ENCODE peak calls at places on chromosomes 13 and 19, in ten cellular contexts. K, X, D, S, L, N, G, F, H and I are unnamed samples.
A peak's percentile ranks its signal among the peaks of the same experiment; 100 is the strongest.

GRCh38 chr19:37845932-37846331 is 60.5 kb downstream of the WDR87 start:
- DNase-seq in D (no peak), F (no peak), K (no peak), G (no peak), S (no peak), N (no peak), H (no peak), X (no peak), L (no peak), I (no peak)

GRCh38 chr13:39016087-39016486 is 21.8 kb downstream of the PROSER1 start:
- DNase-seq in D (no peak), H (no peak), S (no peak), F (no peak), L (no peak), X (no peak), G (no peak), N (no peak), K (no peak), I (no peak)

GRCh38 chr19:5075603-5076002 is 106.7 kb downstream of the KDM4B start:
- DNase-seq in X (no peak), H (no peak), N (no peak), D (peak; percentile 41), L (no peak), G (no peak), K (no peak), S (no peak), F (no peak), I (no peak)

GRCh38 chr13:66689628-66690027 is 540.5 kb downstream of the PCDH9 start:
- DNase-seq in X (no peak), D (no peak), H (no peak), S (no peak), G (no peak), N (peak; percentile 33), K (peak; percentile 47), L (no peak), F (no peak), I (no peak)

GRCh38 chr19:18202759-18203407 is 959 bp downstream of the RAB3A start:
- DNase-seq in X (no peak), F (peak; percentile 55), N (no peak), G (peak; percentile 89), H (peak; percentile 20), S (no peak), K (no peak), L (no peak), D (no peak), I (peak; percentile 9)

GRCh38 chr13:98207411-98207810 is 30.3 kb upstream of the RNF113B start:
- DNase-seq in G (no peak), K (peak; percentile 13), S (peak; percentile 25), N (peak; percentile 84), L (no peak), X (no peak), H (no peak), D (no peak), F (no peak), I (no peak)

GRCh38 chr13:20814224-20814910 is 40.6 kb upstream of the EEF1AKMT1 start:
- DNase-seq in N (peak; percentile 87), F (no peak), S (peak; percentile 92), G (no peak), L (no peak), K (peak; percentile 76), H (no peak), X (no peak), D (no peak), I (peak; percentile 41)

GRCh38 chr13:94415484-94415883 is 64.0 kb downstream of the DCT start:
- DNase-seq in F (no peak), D (no peak), X (no peak), K (no peak), S (no peak), L (no peak), G (no peak), H (no peak), N (no peak), I (no peak)

GRCh38 chr13:106468948-106469590 is 66.4 kb downstream of the EFNB2 start:
- DNase-seq in N (no peak), F (no peak), D (no peak), S (no peak), H (no peak), L (no peak), G (no peak), X (no peak), K (no peak), I (no peak)

GRCh38 chr19:3593156-3593555 is 7.9 kb downstream of the GIPC3 start:
- DNase-seq in X (no peak), H (no peak), L (no peak), F (no peak), D (no peak), S (no peak), G (no peak), N (no peak), K (no peak), I (no peak)

GRCh38 chr13:76455960-76456359 is 430.2 kb downstream of the KCTD12 start:
- DNase-seq in X (no peak), S (no peak), H (no peak), F (no peak), D (no peak), L (no peak), G (no peak), N (no peak), K (peak; percentile 5), I (no peak)

GRCh38 chr13:39023761-39024160 is 14.1 kb downstream of the PROSER1 start:
- DNase-seq in K (peak; percentile 86), G (no peak), L (no peak), H (no peak), D (no peak), X (no peak), S (no peak), F (no peak), N (no peak), I (peak; percentile 16)

GRCh38 chr19:8208710-8209110 is 460 bp upstream of the CERS4 start:
- DNase-seq in D (no peak), N (no peak), H (no peak), S (no peak), F (peak; percentile 60), K (no peak), X (no peak), G (no peak), L (no peak), I (no peak)

GRCh38 chr19:12494260-12494860 is 9.7 kb upstream of the ZNF709 start:
- DNase-seq in S (no peak), F (no peak), X (no peak), D (no peak), L (no peak), K (no peak), G (no peak), H (no peak), N (no peak), I (no peak)

GRCh38 chr19:50969413-50969760 is at the start of gene KLK6:
- DNase-seq in S (no peak), K (peak; percentile 25), H (no peak), G (no peak), D (no peak), L (no peak), X (no peak), N (no peak), F (peak; percentile 18), I (peak; percentile 95)

GRCh38 chr13:29521336-29521735 is 74.2 kb downstream of the SLC7A1 start:
- DNase-seq in L (no peak), F (no peak), S (no peak), N (no peak), X (no peak), D (no peak), H (no peak), K (no peak), G (peak; percentile 49), I (no peak)

GRCh38 chr19:37953125-37953524 is 46.1 kb downstream of the SIPA1L3 start:
- DNase-seq in S (no peak), G (no peak), D (no peak), X (no peak), L (no peak), K (no peak), N (no peak), H (no peak), F (no peak), I (no peak)

GRCh38 chr13:101654916-101655315 is 202.4 kb downstream of the ITGBL1 start:
- DNase-seq in S (no peak), K (peak; percentile 13), H (no peak), N (no peak), G (no peak), D (no peak), X (no peak), L (no peak), F (no peak), I (no peak)

GRCh38 chr13:78610381-78610883 is 7.1 kb upstream of the POU4F1 start:
- DNase-seq in H (no peak), K (peak; percentile 30), F (no peak), S (no peak), G (no peak), L (no peak), N (no peak), X (no peak), D (no peak), I (no peak)

GRCh38 chr19:10832659-10833296 is 3.2 kb downstream of the TMED1 start:
- DNase-seq in H (no peak), K (no peak), X (no peak), S (no peak), D (no peak), G (peak; percentile 74), F (no peak), N (no peak), L (no peak), I (no peak)

GRCh38 chr19:4504297-4504701 is 14.0 kb downstream of the PLIN4 start:
- DNase-seq in X (no peak), H (no peak), G (no peak), K (no peak), S (no peak), N (no peak), D (no peak), L (no peak), F (no peak), I (no peak)

GRCh38 chr13:114130708-114131580 is 1.5 kb downstream of the RASA3 start:
- DNase-seq in S (peak; percentile 88), N (peak; percentile 76), L (no peak), D (peak; percentile 71), G (peak; percentile 89), X (peak; percentile 89), F (peak; percentile 65), K (peak; percentile 78), H (peak; percentile 59), I (peak; percentile 73)

GRCh38 chr19:5713228-5713627 is 6.7 kb downstream of the LONP1 start:
- DNase-seq in K (no peak), F (no peak), G (no peak), L (no peak), S (no peak), D (no peak), H (no peak), N (no peak), X (no peak), I (no peak)

GRCh38 chr13:75798353-75799245 is 162.5 kb downstream of the LMO7 start:
- DNase-seq in X (no peak), S (peak; percentile 31), H (no peak), G (no peak), F (no peak), N (peak; percentile 22), L (no peak), K (peak; percentile 71), D (no peak), I (peak; percentile 43)

GRCh38 chr13:48526269-48526668 is 6.6 kb downstream of the RCBTB2 start:
- DNase-seq in X (no peak), L (no peak), N (no peak), S (no peak), H (no peak), K (no peak), D (no peak), G (no peak), F (no peak), I (no peak)

GRCh38 chr19:18496167-18496979 is 25.5 kb downstream of the ELL start:
- DNase-seq in L (peak; percentile 29), S (peak; percentile 65), D (peak; percentile 66), G (peak; percentile 85), X (peak; percentile 86), F (peak; percentile 83), K (peak; percentile 94), H (peak; percentile 61), N (peak; percentile 46), I (peak; percentile 90)

GRCh38 chr13:39394811-39395685 is 207.9 kb downstream of the LHFPL6 start:
- DNase-seq in S (no peak), G (no peak), L (no peak), N (no peak), F (no peak), K (peak; percentile 8), H (no peak), X (no peak), D (no peak), I (no peak)

GRCh38 chr13:21879263-21879914 is 208.5 kb downstream of the FGF9 start:
- DNase-seq in N (no peak), L (no peak), D (no peak), F (no peak), X (no peak), H (no peak), S (no peak), G (no peak), K (no peak), I (no peak)